ENCODE peak calls at places on chromosome 2, in six cellular contexts. T is tibial nerve; F is thoracic aorta; C is naive thymus-derived CD4-positive, alpha-beta T cell; K is coronary artery; G is CD4-positive, CD25-positive, alpha-beta regulatory T cell. A is an unnamed sample.

GRCh38 chr2:177147093-177147694 is 65.4 kb upstream of the HNRNPA3 start:
- DNase-seq in T (peak; percentile 40), F (no peak), C (no peak), K (no peak), G (no peak), A (no peak)

GRCh38 chr2:25939257-25939668 is 43.0 kb downstream of the KIF3C start:
- DNase-seq in T (no peak), F (no peak), C (no peak), K (no peak), G (no peak), A (no peak)

GRCh38 chr2:65031341-65032015 is 24.7 kb upstream of the CEP68 start:
- DNase-seq in T (no peak), F (no peak), C (no peak), K (no peak), G (no peak), A (no peak)

GRCh38 chr2:176104338-176105077 is 2.6 kb upstream of the HOXD11 start:
- DNase-seq in T (no peak), F (no peak), C (peak; percentile 20), K (no peak), G (no peak), A (no peak)

GRCh38 chr2:84925336-84925723 is 19.9 kb downstream of the TMSB10 start:
- DNase-seq in T (no peak), F (no peak), C (peak; percentile 45), K (no peak), G (no peak), A (no peak)

GRCh38 chr2:98769784-98770183 is 38.9 kb upstream of the MGAT4A start:
- DNase-seq in T (no peak), F (no peak), C (no peak), K (no peak), G (no peak), A (no peak)

GRCh38 chr2:239014897-239015768 is 167.2 kb downstream of the TWIST2 start:
- DNase-seq in T (no peak), F (no peak), C (no peak), K (no peak), G (no peak), A (no peak)

GRCh38 chr2:7625392-7626138 is 708.4 kb downstream of the RNF144A start:
- DNase-seq in T (no peak), F (no peak), C (no peak), K (no peak), G (no peak), A (no peak)

GRCh38 chr2:9573840-9574239 is 18.2 kb upstream of the ADAM17 start:
- DNase-seq in T (no peak), F (no peak), C (no peak), K (no peak), G (no peak), A (no peak)

GRCh38 chr2:28036307-28036706 is 145.8 kb downstream of the BABAM2 start:
- DNase-seq in T (no peak), F (no peak), C (no peak), K (no peak), G (no peak), A (no peak)

GRCh38 chr2:198440833-198441232 is 636.4 kb downstream of the PLCL1 start:
- DNase-seq in T (no peak), F (no peak), C (no peak), K (no peak), G (no peak), A (no peak)
- H3K27ac ChIP-seq in T (no peak overlapping the region), F (no peak overlapping the region), C (no peak overlapping the region), K (no peak overlapping the region), G (no peak overlapping the region), A (no peak overlapping the region)

DNA sequence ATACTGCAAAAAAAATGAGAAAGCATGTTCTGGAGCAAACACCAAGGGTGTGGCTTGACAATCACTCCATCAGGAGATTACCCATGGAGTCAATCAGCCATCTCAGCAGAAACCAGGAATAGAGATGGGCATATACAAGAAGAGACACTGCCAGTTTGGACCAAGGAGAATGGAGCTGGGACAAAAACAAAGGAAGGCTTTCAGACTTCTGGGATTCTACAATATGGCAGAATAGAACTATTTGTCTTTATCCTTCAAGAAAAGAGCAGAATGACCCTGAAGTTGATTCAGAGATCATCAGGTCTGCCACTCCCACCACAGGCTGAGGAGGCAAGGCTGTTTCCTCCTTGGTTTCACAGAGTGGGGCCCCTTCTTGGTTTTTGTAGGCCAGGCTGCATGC is 48.2 kb upstream of the KIF5C start:
- DNase-seq in T (no peak), F (no peak), C (no peak), K (no peak), G (no peak), A (no peak)
- H3K27ac ChIP-seq in T (no peak overlapping the region), F (no peak overlapping the region), C (no peak overlapping the region), K (no peak overlapping the region), G (no peak overlapping the region), A (no peak overlapping the region)

DNA sequence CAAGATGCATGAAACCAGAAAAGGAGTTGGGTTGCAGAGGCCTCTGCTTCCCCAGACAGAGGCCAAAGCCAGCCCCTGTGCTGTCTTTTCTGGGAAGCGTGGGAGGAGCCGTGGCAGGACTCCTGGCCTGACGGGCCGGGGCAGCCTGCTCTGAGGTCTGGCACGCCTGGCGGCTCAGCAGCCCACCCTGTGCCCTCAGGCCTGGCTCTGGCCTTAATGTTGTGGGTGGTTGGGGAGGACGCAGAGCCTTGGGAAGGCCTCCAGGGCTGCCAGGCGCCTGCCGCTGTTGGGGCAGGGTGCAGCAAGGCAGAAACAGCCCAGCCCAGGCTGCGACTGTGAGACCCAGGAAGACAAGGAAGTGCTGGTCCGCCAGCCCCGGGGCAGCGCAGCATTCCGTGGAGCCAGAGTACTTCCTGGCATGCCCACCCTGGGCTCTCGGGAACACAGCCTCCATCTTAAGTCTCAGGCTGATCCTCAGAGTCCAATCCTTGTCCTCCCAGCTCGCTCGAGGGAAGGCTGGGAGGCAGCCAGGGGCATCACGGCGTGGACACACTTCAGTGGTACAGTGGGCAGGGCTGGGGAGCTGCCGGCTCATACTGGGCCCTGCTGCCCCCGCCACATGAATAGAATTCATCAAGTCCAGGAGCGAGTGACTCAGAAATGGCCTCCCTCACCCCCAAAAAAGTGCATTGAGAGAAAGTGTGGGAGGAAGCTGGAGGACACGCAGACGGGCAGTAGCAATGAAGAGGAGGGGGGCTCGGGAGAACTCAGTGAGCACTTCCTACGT is 72.6 kb downstream of the EMX1 start:
- DNase-seq in T (no peak), F (no peak), C (no peak), K (peak; percentile 78), G (no peak), A (no peak)
- H3K27ac ChIP-seq in T (peak overlapping the region; percentile 68), F (peak overlapping the region; percentile 73), C (no peak overlapping the region), K (peak overlapping the region; percentile 82), G (no peak overlapping the region), A (no peak overlapping the region)

GRCh38 chr2:241191101-241191500 is 2.6 kb downstream of the ANO7 start:
- DNase-seq in T (no peak), F (no peak), C (no peak), K (no peak), G (no peak), A (no peak)

GRCh38 chr2:241189093-241189855 is 797 bp downstream of the ANO7 start:
- DNase-seq in T (no peak), F (no peak), C (no peak), K (no peak), G (no peak), A (no peak)

GRCh38 chr2:241188386-241189092 is at the start of gene ANO7:
- DNase-seq in T (no peak), F (no peak), C (no peak), K (no peak), G (no peak), A (no peak)

GRCh38 chr2:241190291-241190981 is 2.0 kb downstream of the ANO7 start:
- DNase-seq in T (no peak), F (no peak), C (no peak), K (no peak), G (no peak), A (no peak)

DNA sequence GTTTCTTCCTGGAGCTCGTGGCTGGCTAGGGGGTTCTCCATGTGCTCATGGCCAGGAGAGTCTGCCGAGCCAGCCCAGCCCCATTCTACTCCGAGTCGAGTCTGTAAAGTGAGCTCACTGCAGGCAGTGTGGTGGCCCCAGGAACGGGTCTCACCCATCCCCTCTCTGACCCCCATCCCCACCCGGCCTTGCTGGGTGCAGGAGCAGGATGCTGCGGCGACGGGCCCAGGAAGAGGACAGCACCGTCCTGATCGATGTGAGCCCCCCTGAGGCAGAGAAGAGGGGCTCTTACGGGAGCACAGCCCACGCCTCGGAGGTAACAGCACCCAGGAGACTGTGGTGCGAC is 1.4 kb downstream of the ANO7 start:
- DNase-seq in T (no peak), F (no peak), C (no peak), K (no peak), G (no peak), A (no peak)
- H3K27ac ChIP-seq in T (no peak overlapping the region), F (no peak overlapping the region), C (no peak overlapping the region), K (no peak overlapping the region), G (no peak overlapping the region), A (no peak overlapping the region)